ENCODE peak calls at places on chromosomes 5 and 9, in ten cellular contexts. E is tibial nerve, J is heart left ventricle, D is kidney, I is OCI-LY7, K is astrocyte, Z is sigmoid colon, L is heart right ventricle, M is upper lobe of right lung, A is A673. S is an unnamed sample.

GRCh38 chr9:128218518-128219389 is 15.6 kb downstream of the DNM1 start:
- DNase-seq in D (peak; percentile 97), M (peak; percentile 98), J (peak; percentile 96), E (peak; percentile 78), I (peak; percentile 96), Z (peak; percentile 97), A (peak; percentile 86), K (peak; percentile 83), L (peak; percentile 91), S (peak; percentile 97)

GRCh38 chr9:130100681-130101080 is 47.0 kb downstream of the GPR107 start:
- DNase-seq in M (no peak), K (no peak), I (no peak), L (no peak), D (no peak), Z (peak; percentile 47), J (no peak), E (no peak), A (no peak), S (no peak)

GRCh38 chr9:94577541-94577940 is 16.1 kb downstream of the FBP2 start:
- DNase-seq in A (no peak), Z (no peak), L (no peak), K (no peak), I (no peak), M (no peak), D (no peak), E (no peak), J (no peak), S (no peak)

GRCh38 chr5:107672212-107673105 is 1.7 kb upstream of the EFNA5 start:
- DNase-seq in J (peak; percentile 79), E (peak; percentile 41), M (peak; percentile 91), D (peak; percentile 93), Z (peak; percentile 93), L (peak; percentile 66), I (peak; percentile 67), A (peak; percentile 96), K (peak; percentile 97), S (peak; percentile 86)

GRCh38 chr9:72305102-72305546 is 59.9 kb downstream of the ZFAND5 start:
- DNase-seq in E (no peak), L (peak; percentile 78), Z (peak; percentile 97), M (peak; percentile 89), J (peak; percentile 85), D (peak; percentile 94), K (peak; percentile 61), A (peak; percentile 96), I (no peak), S (peak; percentile 86)

GRCh38 chr9:129487658-129488483 is 133.0 kb downstream of the C9orf50 start:
- DNase-seq in M (no peak), L (peak; percentile 53), E (peak; percentile 54), K (peak; percentile 55), Z (peak; percentile 91), J (peak; percentile 74), I (no peak), A (peak; percentile 92), D (peak; percentile 85), S (no peak)

GRCh38 chr5:176836811-176837706 is 26.7 kb downstream of the UNC5A start:
- DNase-seq in I (no peak), Z (no peak), A (no peak), J (no peak), D (no peak), L (no peak), M (no peak), E (no peak), K (no peak), S (peak; percentile 34)

GRCh38 chr5:140005145-140005591 is 37.9 kb downstream of the NRG2 start:
- DNase-seq in Z (no peak), A (no peak), K (no peak), L (no peak), J (no peak), M (no peak), E (no peak), I (no peak), D (no peak), S (no peak)

GRCh38 chr5:39713224-39713911 is 288.6 kb upstream of the DAB2 start:
- DNase-seq in E (no peak), I (no peak), A (no peak), D (no peak), L (no peak), J (no peak), K (no peak), Z (no peak), M (no peak), S (no peak)

GRCh38 chr5:88824892-88825781 is 57.8 kb downstream of the MEF2C start:
- DNase-seq in I (no peak), K (peak; percentile 87), M (no peak), Z (no peak), J (no peak), E (no peak), D (no peak), A (no peak), L (no peak), S (no peak)

GRCh38 chr9:19870988-19871387 is 82.2 kb upstream of the SLC24A2 start:
- DNase-seq in I (no peak), J (no peak), A (no peak), Z (no peak), M (no peak), D (no peak), E (no peak), K (no peak), L (no peak), S (no peak)

GRCh38 chr5:142745268-142745667 is 24.9 kb upstream of the ARHGAP26 start:
- DNase-seq in E (no peak), J (no peak), K (no peak), A (no peak), M (no peak), I (no peak), Z (no peak), L (no peak), D (no peak), S (no peak)

GRCh38 chr9:121784706-121785426 is 133.4 kb downstream of the DAB2IP start:
- DNase-seq in Z (no peak), D (peak; percentile 66), I (no peak), K (no peak), E (no peak), L (no peak), A (no peak), J (peak; percentile 46), M (no peak), S (no peak)

GRCh38 chr9:121568541-121569265 is 69.1 kb upstream of the GGTA1 start:
- DNase-seq in J (peak; percentile 69), K (peak; percentile 41), I (no peak), E (no peak), A (no peak), M (no peak), Z (peak; percentile 77), L (peak; percentile 53), D (no peak), S (no peak)

GRCh38 chr9:135372501-135373008 is 107.0 kb upstream of the PPP1R26 start:
- DNase-seq in M (no peak), A (no peak), D (no peak), J (no peak), I (no peak), K (no peak), Z (no peak), L (no peak), E (no peak), S (peak; percentile 73)

GRCh38 chr5:149060325-149060724 is 2.5 kb downstream of the SH3TC2 start:
- DNase-seq in I (no peak), L (peak; percentile 22), E (no peak), M (no peak), K (no peak), J (no peak), Z (no peak), D (no peak), A (peak; percentile 42), S (no peak)

GRCh38 chr9:117205806-117206205 is 209.1 kb downstream of the ASTN2 start:
- DNase-seq in I (no peak), D (no peak), M (no peak), A (no peak), J (no peak), E (no peak), K (peak; percentile 11), L (no peak), Z (no peak), S (no peak)

GRCh38 chr9:92761686-92762085 is 2.9 kb downstream of the BICD2 start:
- DNase-seq in E (no peak), L (no peak), M (no peak), I (no peak), A (no peak), Z (no peak), D (no peak), K (no peak), J (no peak), S (no peak)
- H3K4me1 ChIP-seq in E (no peaks in the 10 kb centered on the region), L (peaks cover 17% of the 10 kb centered on the region), M (peaks cover 40% of the 10 kb centered on the region), I (peaks cover 67% of the 10 kb centered on the region), A (peaks cover 14% of the 10 kb centered on the region), Z (peaks cover 59% of the 10 kb centered on the region), D (peaks cover 34% of the 10 kb centered on the region), K (peaks cover 12% of the 10 kb centered on the region), J (peaks cover 38% of the 10 kb centered on the region), S (peaks cover 22% of the 10 kb centered on the region)

GRCh38 chr9:7977586-7977985 is 178.0 kb upstream of the DMAC1 start:
- DNase-seq in K (no peak), D (no peak), A (no peak), Z (no peak), M (no peak), J (no peak), I (no peak), E (no peak), L (no peak), S (no peak)

GRCh38 chr9:7979591-7979990 is 180.0 kb upstream of the DMAC1 start:
- DNase-seq in D (no peak), Z (no peak), M (no peak), A (no peak), K (no peak), J (no peak), L (no peak), E (no peak), I (no peak), S (no peak)

GRCh38 chr9:7976167-7976755 is 176.7 kb upstream of the DMAC1 start:
- DNase-seq in Z (no peak), A (no peak), D (no peak), K (peak; percentile 2), J (no peak), L (no peak), M (no peak), I (peak; percentile 94), E (no peak), S (no peak)

GRCh38 chr9:7974335-7975005 is 174.9 kb upstream of the DMAC1 start:
- DNase-seq in M (no peak), L (no peak), E (no peak), I (peak; percentile 88), J (no peak), K (no peak), A (no peak), Z (no peak), D (no peak), S (no peak)

GRCh38 chr9:7976856-7977255 is 177.3 kb upstream of the DMAC1 start:
- DNase-seq in K (no peak), M (no peak), A (no peak), D (no peak), E (no peak), J (no peak), I (peak; percentile 27), Z (no peak), L (no peak), S (no peak)
- H3K27ac ChIP-seq in K (no peak overlapping the region), M (no peak overlapping the region), A (no peak overlapping the region), D (no peak overlapping the region), E (no peak overlapping the region), J (no peak overlapping the region), I (peak overlapping the region; percentile 93), Z (no peak overlapping the region), L (no peak overlapping the region), S (peak overlapping the region; percentile 42)

GRCh38 chr5:123367739-123368138 is 55.5 kb downstream of the CEP120 start:
- DNase-seq in A (peak; percentile 37), I (peak; percentile 38), E (no peak), J (no peak), D (no peak), M (no peak), K (peak; percentile 9), Z (no peak), L (no peak), S (no peak)
- TF ChIP-seq CTCF in A (peak; percentile 53), I (peak; percentile 76), E (peak; percentile 20), J (peak; percentile 27), D (peak; percentile 35), M (peak; percentile 34), K (peak; percentile 17), Z (no peak), L (peak; percentile 30), S (no peak)

GRCh38 chr9:131537946-131538345 is 6.9 kb upstream of the UCK1 start:
- DNase-seq in M (no peak), I (no peak), D (no peak), A (no peak), E (no peak), Z (no peak), J (no peak), K (no peak), L (no peak), S (no peak)
- H3K4me1 ChIP-seq in M (no peaks in the 10 kb centered on the region), I (no peaks in the 10 kb centered on the region), D (no peaks in the 10 kb centered on the region), A (no peaks in the 10 kb centered on the region), E (no peaks in the 10 kb centered on the region), Z (no peaks in the 10 kb centered on the region), J (no peaks in the 10 kb centered on the region), K (no peaks in the 10 kb centered on the region), L (no peaks in the 10 kb centered on the region), S (no peaks in the 10 kb centered on the region)